ENCODE peak calls at places on chromosomes 1 and 21, in six cellular contexts. H is left ventricle myocardium inferior, G is mammary epithelial cell, D is astrocyte of the spinal cord, P is PC-3, X is adipocyte. N is an unnamed sample.

GRCh38 chr1:113890816-113891215 is 3.4 kb upstream of the BCL2L15 start:
- DNase-seq in H (no peak), X (no peak), P (no peak), D (no peak), G (no peak), N (no peak)

GRCh38 chr1:199226163-199226562 is 587.3 kb downstream of the PTPRC start:
- DNase-seq in G (peak; percentile 72), D (peak; percentile 59), X (peak; percentile 28), H (no peak), P (peak; percentile 75), N (peak; percentile 7)

GRCh38 chr1:41109316-41110263 is 88.1 kb upstream of the SLFNL1 start:
- DNase-seq in G (peak; percentile 86), D (peak; percentile 95), H (no peak), X (peak; percentile 96), P (peak; percentile 83), N (peak; percentile 76)

GRCh38 chr1:44644806-44645205 is 29.5 kb downstream of the TMEM53 start:
- DNase-seq in P (no peak), G (no peak), X (no peak), D (no peak), H (no peak), N (no peak)

GRCh38 chr1:46596036-46596435 is 8.0 kb downstream of the MKNK1 start:
- DNase-seq in P (no peak), D (no peak), H (no peak), X (no peak), G (no peak), N (no peak)

GRCh38 chr1:2279210-2279639 is 51.1 kb downstream of the SKI start:
- DNase-seq in G (no peak), P (no peak), D (peak; percentile 95), H (peak; percentile 74), X (peak; percentile 73), N (peak; percentile 91)

GRCh38 chr1:1344672-1345361 is 4.4 kb downstream of the DVL1 start:
- DNase-seq in X (peak; percentile 77), D (peak; percentile 56), P (peak; percentile 100), H (no peak), G (peak; percentile 97), N (no peak)

GRCh38 chr1:181219938-181220337 is 131.4 kb downstream of the IER5 start:
- DNase-seq in D (no peak), H (no peak), X (no peak), G (peak; percentile 13), P (no peak), N (no peak)

GRCh38 chr1:70504176-70504820 is 93.2 kb downstream of the CTH start:
- DNase-seq in H (no peak), P (peak; percentile 39), G (no peak), D (no peak), X (peak; percentile 51), N (peak; percentile 36)

GRCh38 chr1:116508984-116509980 is 61.5 kb downstream of the CD58 start:
- DNase-seq in X (peak; percentile 83), P (peak; percentile 70), H (no peak), G (peak; percentile 94), D (peak; percentile 92), N (peak; percentile 76)

GRCh38 chr1:147612366-147612765 is 58.0 kb downstream of the ACP6 start:
- DNase-seq in G (no peak), H (no peak), X (no peak), P (peak; percentile 92), D (no peak), N (no peak)

GRCh38 chr1:153841463-153841994 is 66.3 kb downstream of the SLC27A3 start:
- DNase-seq in D (peak; percentile 57), G (no peak), H (no peak), X (no peak), P (no peak), N (no peak)

GRCh38 chr1:115727706-115728249 is 40.7 kb downstream of the CASQ2 start:
- DNase-seq in H (peak; percentile 56), X (peak; percentile 93), G (peak; percentile 94), D (peak; percentile 90), P (peak; percentile 32), N (peak; percentile 94)

GRCh38 chr1:2980849-2981248 is 40.4 kb upstream of the ACTRT2 start:
- DNase-seq in G (no peak), D (no peak), P (no peak), X (no peak), H (no peak), N (no peak)

GRCh38 chr21:43308101-43308500 is 118.8 kb downstream of the SIK1 start:
- DNase-seq in G (no peak), D (no peak), X (no peak), P (no peak), H (peak; percentile 5), N (no peak)

GRCh38 chr1:227959325-227959860 is 11.7 kb upstream of the WNT9A start:
- DNase-seq in D (no peak), G (no peak), X (no peak), H (no peak), P (no peak), N (no peak)

DNA sequence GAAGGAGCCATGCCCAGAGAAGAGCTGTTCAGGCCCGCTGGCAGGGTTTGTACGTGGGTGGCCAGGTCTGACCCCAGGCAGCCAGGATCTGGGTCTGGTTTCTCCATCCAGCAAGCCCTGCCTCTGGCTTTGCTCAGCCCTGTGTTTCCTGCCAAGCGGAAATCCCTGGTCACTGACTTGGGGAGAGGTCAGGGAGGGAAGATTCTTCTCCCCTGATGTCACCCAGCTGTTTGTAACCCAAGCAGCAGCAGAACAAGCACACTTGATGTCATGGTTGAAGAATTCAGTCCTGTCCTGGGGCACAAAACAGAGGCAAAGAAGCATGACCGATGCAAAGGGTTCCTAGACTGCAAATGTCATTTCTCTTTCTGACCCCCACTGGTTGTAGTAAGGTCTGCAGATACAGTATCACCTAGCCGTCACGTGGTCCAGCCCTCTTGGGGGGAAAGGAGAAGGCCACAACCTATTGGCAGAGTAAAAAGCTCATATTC is 121.0 kb downstream of the SYT2 start:
- DNase-seq in D (peak; percentile 98), P (peak; percentile 91), X (peak; percentile 98), H (peak; percentile 87), G (peak; percentile 97), N (peak; percentile 97)
- H3K4me3 ChIP-seq in D (no peak overlapping the region), P (no peak overlapping the region), X (peak overlapping the region; percentile 37), H (no peak overlapping the region), G (no peak overlapping the region), N (no peak overlapping the region)

DNA sequence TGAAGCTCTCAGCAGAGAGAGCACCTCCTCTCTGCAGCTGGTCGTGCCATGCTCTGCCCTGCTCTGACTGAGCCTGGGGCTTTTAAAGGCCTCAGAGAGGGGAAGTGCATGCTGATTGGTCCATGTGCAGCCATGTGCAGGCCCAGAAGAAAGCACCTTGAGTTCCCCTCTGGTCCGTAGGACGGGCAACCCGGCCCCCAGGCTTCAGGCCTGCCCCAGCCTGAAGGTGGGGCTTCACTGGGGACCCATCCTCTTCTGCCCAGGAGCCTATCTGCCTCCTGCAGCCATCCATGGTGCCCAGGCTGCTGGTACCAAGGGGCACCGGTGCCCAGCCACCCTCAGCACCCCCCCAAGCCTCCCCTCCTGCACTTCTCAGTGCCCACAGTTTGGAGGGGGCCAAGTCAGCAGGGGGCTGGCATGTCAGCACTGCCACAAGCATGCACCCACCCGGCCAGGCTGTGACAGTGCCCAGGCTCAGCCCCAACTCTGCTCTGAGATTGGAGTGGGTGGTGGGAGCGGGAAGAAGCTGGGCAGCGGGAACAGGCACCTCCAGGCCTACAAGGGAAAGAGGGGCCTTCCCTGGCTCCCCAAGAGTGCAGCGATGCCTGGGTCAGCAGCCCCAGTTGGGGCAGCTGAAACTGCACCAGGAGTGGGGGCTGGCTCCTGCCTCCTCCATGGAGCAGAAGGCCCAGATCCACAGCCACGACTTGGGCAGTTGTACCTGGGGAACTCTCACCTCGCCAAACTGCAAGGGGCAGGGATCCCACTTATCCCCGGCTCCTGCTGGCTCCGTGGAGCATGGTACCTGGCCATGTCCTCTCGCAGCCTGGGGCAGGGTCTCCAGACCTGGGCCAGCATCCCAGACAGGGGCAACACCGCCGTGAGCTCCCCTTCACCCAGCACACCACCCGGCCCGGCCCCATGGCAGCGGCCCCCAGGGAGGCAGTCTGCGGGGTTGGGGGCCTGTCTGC is 11.6 kb downstream of the COL6A2 start:
- DNase-seq in X (no peak), D (no peak), P (no peak), H (no peak), G (no peak), N (no peak)
- H3K4me3 ChIP-seq in X (no peak overlapping the region), D (no peak overlapping the region), P (no peak overlapping the region), H (peak overlapping the region; percentile 54), G (no peak overlapping the region), N (no peak overlapping the region)

DNA sequence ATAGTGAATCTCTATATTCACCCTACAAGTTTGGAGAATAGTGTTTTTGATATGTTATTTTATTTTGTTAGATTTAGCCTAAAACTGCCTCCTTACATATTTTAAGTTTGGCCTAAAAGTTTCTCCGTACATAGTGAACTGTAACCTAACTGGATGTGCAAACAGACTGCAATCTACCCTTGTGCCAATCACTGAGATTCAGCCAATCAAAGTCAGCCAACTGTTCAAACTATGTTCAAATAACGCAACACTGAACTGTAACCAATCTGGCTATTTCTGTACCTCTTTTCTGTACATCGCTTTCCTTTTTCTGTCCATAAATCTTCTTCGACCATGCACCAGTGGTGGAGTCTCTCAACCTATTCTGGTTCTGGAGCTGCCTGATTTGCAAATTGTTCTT is 11.8 kb upstream of the DMRTB1 start:
- DNase-seq in G (no peak), D (no peak), P (no peak), H (no peak), X (no peak), N (no peak)
- H3K4me3 ChIP-seq in G (no peak overlapping the region), D (no peak overlapping the region), P (no peak overlapping the region), H (no peak overlapping the region), X (no peak overlapping the region), N (no peak overlapping the region)

GRCh38 chr1:152356736-152357135 is 3.1 kb downstream of the FLG2 start:
- DNase-seq in H (no peak), P (no peak), D (no peak), G (no peak), X (no peak), N (no peak)
- H3K4me3 ChIP-seq in H (no peak overlapping the region), P (no peak overlapping the region), D (no peak overlapping the region), G (no peak overlapping the region), X (no peak overlapping the region), N (no peak overlapping the region)